ENCODE peak calls at places on chromosomes 3 and 15, in eight cellular contexts. One of them, this sample, is unnamed.

GRCh38 chr3:172103724-172104123 is 64.3 kb downstream of the FNDC3B start:
- DNase-seq in EH: peak
- DNase-seq in cerebellum: no peak
- DNase-seq in CD14-positive monocyte: no peak
- DNase-seq in nephron progenitor cell: no peak
- DNase-seq in breast epithelium: no peak
- DNase-seq in activated CD4-positive, alpha-beta T cell treated with anti-CD3 and anti-CD28 coated beads for 36 hours: no peak
- DNase-seq in AG04449: peak
- DNase-seq in this sample: no peak

GRCh38 chr3:167287308-167287707 is 92.8 kb downstream of the ZBBX start:
- DNase-seq in EH: no peak
- DNase-seq in cerebellum: no peak
- DNase-seq in nephron progenitor cell: no peak
- DNase-seq in AG04449: no peak
- DNase-seq in CD14-positive monocyte: no peak
- DNase-seq in breast epithelium: no peak
- DNase-seq in activated CD4-positive, alpha-beta T cell treated with anti-CD3 and anti-CD28 coated beads for 36 hours: no peak
- DNase-seq in this sample: no peak

GRCh38 chr15:92907880-92908279 is 7.8 kb downstream of the CHD2 start:
- DNase-seq in activated CD4-positive, alpha-beta T cell treated with anti-CD3 and anti-CD28 coated beads for 36 hours: peak
- DNase-seq in EH: peak
- DNase-seq in cerebellum: no peak
- DNase-seq in CD14-positive monocyte: peak
- DNase-seq in AG04449: peak
- DNase-seq in nephron progenitor cell: no peak
- DNase-seq in breast epithelium: no peak
- DNase-seq in this sample: no peak

GRCh38 chr3:57331078-57331477 is 38.6 kb upstream of the ASB14 start:
- DNase-seq in AG04449: no peak
- DNase-seq in CD14-positive monocyte: no peak
- DNase-seq in EH: no peak
- DNase-seq in breast epithelium: no peak
- DNase-seq in nephron progenitor cell: no peak
- DNase-seq in cerebellum: no peak
- DNase-seq in activated CD4-positive, alpha-beta T cell treated with anti-CD3 and anti-CD28 coated beads for 36 hours: no peak
- DNase-seq in this sample: no peak

GRCh38 chr3:94004301-94004910 is 24.0 kb downstream of the STX19 start:
- DNase-seq in breast epithelium: no peak
- DNase-seq in EH: peak
- DNase-seq in nephron progenitor cell: no peak
- DNase-seq in AG04449: peak
- DNase-seq in activated CD4-positive, alpha-beta T cell treated with anti-CD3 and anti-CD28 coated beads for 36 hours: no peak
- DNase-seq in CD14-positive monocyte: no peak
- DNase-seq in cerebellum: peak
- DNase-seq in this sample: no peak

GRCh38 chr3:186381424-186382216 is 19.6 kb upstream of the DGKG start:
- DNase-seq in EH: no peak
- DNase-seq in CD14-positive monocyte: no peak
- DNase-seq in AG04449: no peak
- DNase-seq in breast epithelium: no peak
- DNase-seq in cerebellum: no peak
- DNase-seq in nephron progenitor cell: no peak
- DNase-seq in activated CD4-positive, alpha-beta T cell treated with anti-CD3 and anti-CD28 coated beads for 36 hours: no peak
- DNase-seq in this sample: no peak

GRCh38 chr15:31200735-31201151 is 99.2 kb upstream of the TRPM1 start:
- DNase-seq in AG04449: no peak
- DNase-seq in nephron progenitor cell: peak
- DNase-seq in breast epithelium: peak
- DNase-seq in CD14-positive monocyte: peak
- DNase-seq in cerebellum: peak
- DNase-seq in activated CD4-positive, alpha-beta T cell treated with anti-CD3 and anti-CD28 coated beads for 36 hours: peak
- DNase-seq in EH: peak
- DNase-seq in this sample: peak

GRCh38 chr3:13631256-13631655 is 82.3 kb downstream of the FBLN2 start:
- DNase-seq in cerebellum: no peak
- DNase-seq in AG04449: no peak
- DNase-seq in CD14-positive monocyte: no peak
- DNase-seq in breast epithelium: no peak
- DNase-seq in EH: no peak
- DNase-seq in nephron progenitor cell: no peak
- DNase-seq in activated CD4-positive, alpha-beta T cell treated with anti-CD3 and anti-CD28 coated beads for 36 hours: no peak
- DNase-seq in this sample: no peak

GRCh38 chr3:141386080-141386594 is 17.8 kb downstream of the ZBTB38 start:
- DNase-seq in CD14-positive monocyte: no peak
- DNase-seq in breast epithelium: no peak
- DNase-seq in nephron progenitor cell: no peak
- DNase-seq in EH: no peak
- DNase-seq in cerebellum: no peak
- DNase-seq in AG04449: no peak
- DNase-seq in activated CD4-positive, alpha-beta T cell treated with anti-CD3 and anti-CD28 coated beads for 36 hours: no peak
- DNase-seq in this sample: no peak

GRCh38 chr15:100687532-100688215 is 85.3 kb downstream of the ASB7 start:
- DNase-seq in nephron progenitor cell: no peak
- DNase-seq in CD14-positive monocyte: no peak
- DNase-seq in AG04449: no peak
- DNase-seq in cerebellum: no peak
- DNase-seq in activated CD4-positive, alpha-beta T cell treated with anti-CD3 and anti-CD28 coated beads for 36 hours: no peak
- DNase-seq in EH: peak
- DNase-seq in breast epithelium: no peak
- DNase-seq in this sample: no peak

GRCh38 chr15:34855397-34855796 is 60.0 kb upstream of the ACTC1 start:
- DNase-seq in activated CD4-positive, alpha-beta T cell treated with anti-CD3 and anti-CD28 coated beads for 36 hours: no peak
- DNase-seq in AG04449: no peak
- DNase-seq in EH: peak
- DNase-seq in nephron progenitor cell: no peak
- DNase-seq in breast epithelium: no peak
- DNase-seq in cerebellum: peak
- DNase-seq in CD14-positive monocyte: no peak
- DNase-seq in this sample: no peak

GRCh38 chr3:14273886-14274517 is 95.4 kb downstream of the LSM3 start:
- DNase-seq in cerebellum: no peak
- DNase-seq in activated CD4-positive, alpha-beta T cell treated with anti-CD3 and anti-CD28 coated beads for 36 hours: peak
- DNase-seq in breast epithelium: no peak
- DNase-seq in EH: peak
- DNase-seq in nephron progenitor cell: no peak
- DNase-seq in AG04449: no peak
- DNase-seq in CD14-positive monocyte: no peak
- DNase-seq in this sample: no peak

GRCh38 chr3:74122281-74122680 is 492.2 kb downstream of the CNTN3 start:
- DNase-seq in breast epithelium: no peak
- DNase-seq in AG04449: no peak
- DNase-seq in cerebellum: no peak
- DNase-seq in CD14-positive monocyte: no peak
- DNase-seq in nephron progenitor cell: no peak
- DNase-seq in EH: no peak
- DNase-seq in activated CD4-positive, alpha-beta T cell treated with anti-CD3 and anti-CD28 coated beads for 36 hours: no peak
- DNase-seq in this sample: no peak

GRCh38 chr15:76840830-76841460 is 64.2 kb downstream of the SCAPER start:
- DNase-seq in AG04449: no peak
- DNase-seq in EH: peak
- DNase-seq in activated CD4-positive, alpha-beta T cell treated with anti-CD3 and anti-CD28 coated beads for 36 hours: no peak
- DNase-seq in CD14-positive monocyte: no peak
- DNase-seq in cerebellum: peak
- DNase-seq in breast epithelium: no peak
- DNase-seq in nephron progenitor cell: no peak
- DNase-seq in this sample: no peak

GRCh38 chr3:190340071-190340470 is 17.8 kb upstream of the CLDN1 start:
- DNase-seq in breast epithelium: no peak
- DNase-seq in AG04449: no peak
- DNase-seq in CD14-positive monocyte: no peak
- DNase-seq in nephron progenitor cell: no peak
- DNase-seq in activated CD4-positive, alpha-beta T cell treated with anti-CD3 and anti-CD28 coated beads for 36 hours: no peak
- DNase-seq in cerebellum: no peak
- DNase-seq in EH: peak
- DNase-seq in this sample: no peak

GRCh38 chr3:18436213-18436612 is 11.1 kb upstream of the SATB1 start:
- DNase-seq in breast epithelium: no peak
- DNase-seq in CD14-positive monocyte: no peak
- DNase-seq in EH: no peak
- DNase-seq in nephron progenitor cell: no peak
- DNase-seq in AG04449: no peak
- DNase-seq in cerebellum: no peak
- DNase-seq in activated CD4-positive, alpha-beta T cell treated with anti-CD3 and anti-CD28 coated beads for 36 hours: no peak
- DNase-seq in this sample: no peak

GRCh38 chr3:94822298-94822697 is 759.4 kb downstream of the NSUN3 start:
- DNase-seq in breast epithelium: no peak
- DNase-seq in nephron progenitor cell: no peak
- DNase-seq in EH: no peak
- DNase-seq in AG04449: no peak
- DNase-seq in cerebellum: no peak
- DNase-seq in activated CD4-positive, alpha-beta T cell treated with anti-CD3 and anti-CD28 coated beads for 36 hours: no peak
- DNase-seq in CD14-positive monocyte: no peak
- DNase-seq in this sample: no peak

GRCh38 chr15:62299541-62299940 is 134.5 kb upstream of the C2CD4B start:
- DNase-seq in EH: no peak
- DNase-seq in cerebellum: no peak
- DNase-seq in AG04449: no peak
- DNase-seq in CD14-positive monocyte: no peak
- DNase-seq in nephron progenitor cell: no peak
- DNase-seq in activated CD4-positive, alpha-beta T cell treated with anti-CD3 and anti-CD28 coated beads for 36 hours: no peak
- DNase-seq in breast epithelium: no peak
- DNase-seq in this sample: no peak

GRCh38 chr15:76987276-76987675 is 7.7 kb upstream of the PSTPIP1 start:
- DNase-seq in cerebellum: no peak
- DNase-seq in breast epithelium: no peak
- DNase-seq in AG04449: no peak
- DNase-seq in activated CD4-positive, alpha-beta T cell treated with anti-CD3 and anti-CD28 coated beads for 36 hours: no peak
- DNase-seq in CD14-positive monocyte: no peak
- DNase-seq in EH: no peak
- DNase-seq in nephron progenitor cell: no peak
- DNase-seq in this sample: no peak

GRCh38 chr3:37174532-37175126 is at the start of gene LRRFIP2:
- DNase-seq in breast epithelium: no peak
- DNase-seq in AG04449: no peak
- DNase-seq in CD14-positive monocyte: no peak
- DNase-seq in cerebellum: no peak
- DNase-seq in activated CD4-positive, alpha-beta T cell treated with anti-CD3 and anti-CD28 coated beads for 36 hours: peak
- DNase-seq in EH: peak
- DNase-seq in nephron progenitor cell: no peak
- DNase-seq in this sample: no peak

GRCh38 chr3:150252462-150252861 is 155.6 kb upstream of the TSC22D2 start:
- DNase-seq in cerebellum: no peak
- DNase-seq in nephron progenitor cell: no peak
- DNase-seq in AG04449: no peak
- DNase-seq in breast epithelium: no peak
- DNase-seq in activated CD4-positive, alpha-beta T cell treated with anti-CD3 and anti-CD28 coated beads for 36 hours: no peak
- DNase-seq in EH: peak
- DNase-seq in CD14-positive monocyte: no peak
- DNase-seq in this sample: no peak

GRCh38 chr15:78811124-78811824 is at the start of gene ADAMTS7:
- DNase-seq in EH: peak
- DNase-seq in cerebellum: peak
- DNase-seq in breast epithelium: no peak
- DNase-seq in AG04449: no peak
- DNase-seq in CD14-positive monocyte: no peak
- DNase-seq in nephron progenitor cell: peak
- DNase-seq in activated CD4-positive, alpha-beta T cell treated with anti-CD3 and anti-CD28 coated beads for 36 hours: peak
- DNase-seq in this sample: peak

GRCh38 chr15:91099616-91100560 is at the start of gene SV2B:
- DNase-seq in AG04449: no peak
- DNase-seq in CD14-positive monocyte: no peak
- DNase-seq in activated CD4-positive, alpha-beta T cell treated with anti-CD3 and anti-CD28 coated beads for 36 hours: peak
- DNase-seq in breast epithelium: no peak
- DNase-seq in EH: peak
- DNase-seq in cerebellum: peak
- DNase-seq in nephron progenitor cell: peak
- DNase-seq in this sample: peak

GRCh38 chr3:178126686-178127085 is 409.6 kb upstream of the KCNMB2 start:
- DNase-seq in cerebellum: no peak
- DNase-seq in breast epithelium: no peak
- DNase-seq in AG04449: no peak
- DNase-seq in CD14-positive monocyte: no peak
- DNase-seq in EH: no peak
- DNase-seq in activated CD4-positive, alpha-beta T cell treated with anti-CD3 and anti-CD28 coated beads for 36 hours: no peak
- DNase-seq in nephron progenitor cell: no peak
- DNase-seq in this sample: no peak

GRCh38 chr3:132637590-132637989 is 22.0 kb downstream of the ACAD11 start:
- DNase-seq in CD14-positive monocyte: no peak
- DNase-seq in cerebellum: no peak
- DNase-seq in nephron progenitor cell: no peak
- DNase-seq in activated CD4-positive, alpha-beta T cell treated with anti-CD3 and anti-CD28 coated beads for 36 hours: no peak
- DNase-seq in breast epithelium: no peak
- DNase-seq in EH: peak
- DNase-seq in AG04449: no peak
- DNase-seq in this sample: no peak

GRCh38 chr15:75904241-75904631 is 558 bp downstream of the FBXO22 start:
- DNase-seq in EH: peak
- DNase-seq in nephron progenitor cell: peak
- DNase-seq in AG04449: no peak
- DNase-seq in CD14-positive monocyte: peak
- DNase-seq in breast epithelium: peak
- DNase-seq in activated CD4-positive, alpha-beta T cell treated with anti-CD3 and anti-CD28 coated beads for 36 hours: peak
- DNase-seq in cerebellum: peak
- DNase-seq in this sample: no peak

GRCh38 chr15:70375006-70375409 is 277.3 kb upstream of the TLE3 start:
- DNase-seq in cerebellum: no peak
- DNase-seq in nephron progenitor cell: no peak
- DNase-seq in CD14-positive monocyte: no peak
- DNase-seq in breast epithelium: peak
- DNase-seq in EH: peak
- DNase-seq in AG04449: no peak
- DNase-seq in activated CD4-positive, alpha-beta T cell treated with anti-CD3 and anti-CD28 coated beads for 36 hours: no peak
- DNase-seq in this sample: no peak

This sample was measured in CD8-positive, alpha-beta memory T cell.